ENCODE peak calls at places on chromosomes 11 and 22, in seven cellular contexts. One of them, this sample, is unnamed.

GRCh38 chr11:65056999-65057398 is 1.4 kb downstream of the NAALADL1 start:
- DNase-seq in 8988T: no peak
- DNase-seq in KG1: no peak
- DNase-seq in iPS DF 19.7: no peak
- DNase-seq in tibial artery: no peak
- DNase-seq in mammary epithelial cell: no peak
- DNase-seq in globus pallidus: no peak
- DNase-seq in this sample: no peak

GRCh38 chr11:118691926-118692830 is 12.7 kb upstream of the TREH start:
- DNase-seq in 8988T: no peak
- DNase-seq in KG1: no peak
- DNase-seq in iPS DF 19.7: no peak
- DNase-seq in tibial artery: no peak
- DNase-seq in mammary epithelial cell: peak
- DNase-seq in globus pallidus: no peak
- DNase-seq in this sample: peak

GRCh38 chr11:119468511-119468910 is 45.5 kb upstream of the THY1 start:
- DNase-seq in 8988T: no peak
- DNase-seq in KG1: no peak
- DNase-seq in iPS DF 19.7: no peak
- DNase-seq in tibial artery: no peak
- DNase-seq in mammary epithelial cell: no peak
- DNase-seq in globus pallidus: no peak
- DNase-seq in this sample: no peak

GRCh38 chr11:129281471-129282268 is 89.5 kb upstream of the ARHGAP32 start:
- DNase-seq in 8988T: no peak
- DNase-seq in KG1: no peak
- DNase-seq in iPS DF 19.7: no peak
- DNase-seq in tibial artery: no peak
- DNase-seq in mammary epithelial cell: no peak
- DNase-seq in globus pallidus: no peak
- DNase-seq in this sample: no peak

GRCh38 chr22:37193629-37194191 is 5.7 kb upstream of the C1QTNF6 start:
- DNase-seq in 8988T: no peak
- DNase-seq in KG1: peak
- DNase-seq in iPS DF 19.7: no peak
- DNase-seq in tibial artery: no peak
- DNase-seq in mammary epithelial cell: peak
- DNase-seq in globus pallidus: peak
- DNase-seq in this sample: no peak

GRCh38 chr22:32353840-32354239 is 3.8 kb upstream of the RFPL3 start:
- DNase-seq in 8988T: no peak
- DNase-seq in KG1: no peak
- DNase-seq in iPS DF 19.7: no peak
- DNase-seq in tibial artery: no peak
- DNase-seq in mammary epithelial cell: no peak
- DNase-seq in globus pallidus: no peak
- DNase-seq in this sample: no peak

GRCh38 chr11:120329556-120329955 is 4.5 kb downstream of the TLCD5 start:
- DNase-seq in 8988T: no peak
- DNase-seq in KG1: no peak
- DNase-seq in iPS DF 19.7: no peak
- DNase-seq in tibial artery: no peak
- DNase-seq in mammary epithelial cell: no peak
- DNase-seq in globus pallidus: no peak
- DNase-seq in this sample: no peak

GRCh38 chr22:32571764-32572163 is 97.2 kb downstream of the FBXO7 start:
- DNase-seq in 8988T: no peak
- DNase-seq in KG1: no peak
- DNase-seq in iPS DF 19.7: no peak
- DNase-seq in tibial artery: no peak
- DNase-seq in mammary epithelial cell: no peak
- DNase-seq in globus pallidus: no peak
- DNase-seq in this sample: no peak

GRCh38 chr22:26474687-26475086 is 8.9 kb downstream of the HPS4 start:
- DNase-seq in 8988T: no peak
- DNase-seq in KG1: no peak
- DNase-seq in iPS DF 19.7: no peak
- DNase-seq in tibial artery: no peak
- DNase-seq in mammary epithelial cell: peak
- DNase-seq in globus pallidus: no peak
- DNase-seq in this sample: no peak